ENCODE peak calls at places on chromosomes 16 and 17, in eight cellular contexts. One of them, this sample, is unnamed.

GRCh38 chr17:40331743-40332641 is 23.0 kb downstream of the RARA start:
- DNase-seq in GM23248: peak; percentile 64
- DNase-seq in K562: peak; percentile 32
- DNase-seq in IMR-90: no peak
- DNase-seq in trophoblast cell: no peak
- DNase-seq in fibroblast of lung: peak; percentile 69
- DNase-seq in mesendoderm: no peak
- DNase-seq in DND-41: no peak
- DNase-seq in this sample: no peak

GRCh38 chr17:35890774-35891155 is 10.6 kb upstream of the CCL5 start:
- DNase-seq in GM23248: no peak
- DNase-seq in K562: no peak
- DNase-seq in IMR-90: no peak
- DNase-seq in trophoblast cell: no peak
- DNase-seq in fibroblast of lung: no peak
- DNase-seq in mesendoderm: peak; percentile 27
- DNase-seq in DND-41: peak; percentile 55
- DNase-seq in this sample: peak; percentile 7

GRCh38 chr16:30867747-30868146 is 26.1 kb downstream of the BCL7C start:
- DNase-seq in GM23248: peak; percentile 50
- DNase-seq in K562: no peak
- DNase-seq in IMR-90: no peak
- DNase-seq in trophoblast cell: no peak
- DNase-seq in fibroblast of lung: no peak
- DNase-seq in mesendoderm: peak; percentile 36
- DNase-seq in DND-41: no peak
- DNase-seq in this sample: no peak

GRCh38 chr16:88939814-88940195 is 37.2 kb downstream of the CBFA2T3 start:
- DNase-seq in GM23248: no peak
- DNase-seq in K562: no peak
- DNase-seq in IMR-90: no peak
- DNase-seq in trophoblast cell: no peak
- DNase-seq in fibroblast of lung: no peak
- DNase-seq in mesendoderm: no peak
- DNase-seq in DND-41: no peak
- DNase-seq in this sample: no peak

GRCh38 chr16:5003211-5003610 is 30.5 kb downstream of the NAGPA start:
- DNase-seq in GM23248: no peak
- DNase-seq in K562: no peak
- DNase-seq in IMR-90: no peak
- DNase-seq in trophoblast cell: no peak
- DNase-seq in fibroblast of lung: no peak
- DNase-seq in mesendoderm: no peak
- DNase-seq in DND-41: no peak
- DNase-seq in this sample: no peak

GRCh38 chr16:6190756-6191155 is 1093.2 kb upstream of the EEF2KMT start:
- DNase-seq in GM23248: no peak
- DNase-seq in K562: no peak
- DNase-seq in IMR-90: no peak
- DNase-seq in trophoblast cell: no peak
- DNase-seq in fibroblast of lung: no peak
- DNase-seq in mesendoderm: no peak
- DNase-seq in DND-41: no peak
- DNase-seq in this sample: no peak

GRCh38 chr17:46154151-46154816 is 38.9 kb downstream of the KANSL1 start:
- DNase-seq in GM23248: peak; percentile 56
- DNase-seq in K562: no peak
- DNase-seq in IMR-90: peak; percentile 38
- DNase-seq in trophoblast cell: no peak
- DNase-seq in fibroblast of lung: peak; percentile 70
- DNase-seq in mesendoderm: no peak
- DNase-seq in DND-41: peak; percentile 54
- DNase-seq in this sample: no peak

GRCh38 chr17:49482144-49482817 is 12.8 kb upstream of the NGFR start:
- DNase-seq in GM23248: peak; percentile 61
- DNase-seq in K562: peak; percentile 38
- DNase-seq in IMR-90: peak; percentile 16
- DNase-seq in trophoblast cell: no peak
- DNase-seq in fibroblast of lung: no peak
- DNase-seq in mesendoderm: no peak
- DNase-seq in DND-41: no peak
- DNase-seq in this sample: no peak

GRCh38 chr17:7191571-7192270 is 12.6 kb upstream of the ASGR1 start:
- DNase-seq in GM23248: peak; percentile 62
- DNase-seq in K562: peak; percentile 37
- DNase-seq in IMR-90: peak; percentile 31
- DNase-seq in trophoblast cell: peak; percentile 37
- DNase-seq in fibroblast of lung: peak; percentile 21
- DNase-seq in mesendoderm: peak; percentile 79
- DNase-seq in DND-41: peak; percentile 66
- DNase-seq in this sample: peak; percentile 86

GRCh38 chr17:66964930-66965800 is 658 bp downstream of the CACNG4 start:
- DNase-seq in GM23248: no peak
- DNase-seq in K562: peak; percentile 33
- DNase-seq in IMR-90: no peak
- DNase-seq in trophoblast cell: no peak
- DNase-seq in fibroblast of lung: no peak
- DNase-seq in mesendoderm: peak; percentile 80
- DNase-seq in DND-41: no peak
- DNase-seq in this sample: peak; percentile 74

GRCh38 chr16:66915041-66915440 is 3.6 kb downstream of the CDH16 start:
- DNase-seq in GM23248: no peak
- DNase-seq in K562: no peak
- DNase-seq in IMR-90: no peak
- DNase-seq in trophoblast cell: no peak
- DNase-seq in fibroblast of lung: no peak
- DNase-seq in mesendoderm: no peak
- DNase-seq in DND-41: no peak
- DNase-seq in this sample: no peak

GRCh38 chr16:30756781-30757100 is 5.1 kb downstream of the CFAP119 start:
- DNase-seq in GM23248: no peak
- DNase-seq in K562: no peak
- DNase-seq in IMR-90: no peak
- DNase-seq in trophoblast cell: no peak
- DNase-seq in fibroblast of lung: no peak
- DNase-seq in mesendoderm: no peak
- DNase-seq in DND-41: no peak
- DNase-seq in this sample: no peak

GRCh38 chr17:72338304-72338703 is 217.5 kb downstream of the SOX9 start:
- DNase-seq in GM23248: no peak
- DNase-seq in K562: no peak
- DNase-seq in IMR-90: no peak
- DNase-seq in trophoblast cell: no peak
- DNase-seq in fibroblast of lung: peak; percentile 33
- DNase-seq in mesendoderm: no peak
- DNase-seq in DND-41: no peak
- DNase-seq in this sample: no peak

DNA sequence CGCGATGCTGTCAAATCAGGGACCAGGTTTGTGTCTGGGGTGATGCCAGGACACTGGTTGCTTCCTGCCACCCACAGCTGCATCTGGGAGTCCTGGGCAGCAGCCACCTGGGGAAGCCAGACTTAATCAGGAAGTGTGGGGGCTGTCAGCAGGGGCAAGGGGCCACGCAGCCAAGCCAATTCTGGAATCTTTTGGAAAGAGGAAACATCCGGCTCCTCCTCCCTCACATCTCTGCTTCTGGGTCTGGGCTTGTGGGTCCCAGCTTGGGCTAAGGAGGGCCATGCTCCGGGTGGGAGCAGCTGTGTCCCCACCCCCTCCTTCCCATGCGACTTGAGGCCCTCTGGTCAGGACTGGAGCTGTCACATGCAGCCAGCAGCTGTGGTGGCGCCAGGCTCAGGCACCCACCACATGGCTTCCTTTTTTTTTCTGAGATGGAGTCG is 37.0 kb upstream of the CCDC182 start:
- DNase-seq in GM23248: no peak
- DNase-seq in K562: no peak
- DNase-seq in IMR-90: no peak
- DNase-seq in trophoblast cell: no peak
- DNase-seq in fibroblast of lung: no peak
- DNase-seq in mesendoderm: peak; percentile 23
- DNase-seq in DND-41: peak; percentile 86
- DNase-seq in this sample: peak; percentile 20
- H3K4me3 ChIP-seq in GM23248: no peak overlapping the region
- H3K4me3 ChIP-seq in K562: no peak overlapping the region
- H3K4me3 ChIP-seq in IMR-90: no peak overlapping the region
- H3K4me3 ChIP-seq in trophoblast cell: no peak overlapping the region
- H3K4me3 ChIP-seq in fibroblast of lung: no peak overlapping the region
- H3K4me3 ChIP-seq in mesendoderm: no peak overlapping the region
- H3K4me3 ChIP-seq in DND-41: peak overlapping the region; percentile 39
- H3K4me3 ChIP-seq in this sample: no peak overlapping the region

GRCh38 chr17:77722366-77722765 is 236.1 kb upstream of the TNRC6C start:
- DNase-seq in GM23248: no peak
- DNase-seq in K562: no peak
- DNase-seq in IMR-90: no peak
- DNase-seq in trophoblast cell: no peak
- DNase-seq in fibroblast of lung: no peak
- DNase-seq in mesendoderm: no peak
- DNase-seq in DND-41: no peak
- DNase-seq in this sample: no peak

GRCh38 chr17:77723909-77724875 is 234.3 kb upstream of the TNRC6C start:
- DNase-seq in GM23248: no peak
- DNase-seq in K562: no peak
- DNase-seq in IMR-90: no peak
- DNase-seq in trophoblast cell: no peak
- DNase-seq in fibroblast of lung: no peak
- DNase-seq in mesendoderm: no peak
- DNase-seq in DND-41: no peak
- DNase-seq in this sample: no peak

GRCh38 chr17:77721823-77722160 is 236.7 kb upstream of the TNRC6C start:
- DNase-seq in GM23248: no peak
- DNase-seq in K562: no peak
- DNase-seq in IMR-90: no peak
- DNase-seq in trophoblast cell: no peak
- DNase-seq in fibroblast of lung: no peak
- DNase-seq in mesendoderm: no peak
- DNase-seq in DND-41: no peak
- DNase-seq in this sample: no peak

GRCh38 chr17:77724876-77725615 is 233.5 kb upstream of the TNRC6C start:
- DNase-seq in GM23248: no peak
- DNase-seq in K562: no peak
- DNase-seq in IMR-90: no peak
- DNase-seq in trophoblast cell: no peak
- DNase-seq in fibroblast of lung: no peak
- DNase-seq in mesendoderm: no peak
- DNase-seq in DND-41: peak; percentile 16
- DNase-seq in this sample: no peak

DNA sequence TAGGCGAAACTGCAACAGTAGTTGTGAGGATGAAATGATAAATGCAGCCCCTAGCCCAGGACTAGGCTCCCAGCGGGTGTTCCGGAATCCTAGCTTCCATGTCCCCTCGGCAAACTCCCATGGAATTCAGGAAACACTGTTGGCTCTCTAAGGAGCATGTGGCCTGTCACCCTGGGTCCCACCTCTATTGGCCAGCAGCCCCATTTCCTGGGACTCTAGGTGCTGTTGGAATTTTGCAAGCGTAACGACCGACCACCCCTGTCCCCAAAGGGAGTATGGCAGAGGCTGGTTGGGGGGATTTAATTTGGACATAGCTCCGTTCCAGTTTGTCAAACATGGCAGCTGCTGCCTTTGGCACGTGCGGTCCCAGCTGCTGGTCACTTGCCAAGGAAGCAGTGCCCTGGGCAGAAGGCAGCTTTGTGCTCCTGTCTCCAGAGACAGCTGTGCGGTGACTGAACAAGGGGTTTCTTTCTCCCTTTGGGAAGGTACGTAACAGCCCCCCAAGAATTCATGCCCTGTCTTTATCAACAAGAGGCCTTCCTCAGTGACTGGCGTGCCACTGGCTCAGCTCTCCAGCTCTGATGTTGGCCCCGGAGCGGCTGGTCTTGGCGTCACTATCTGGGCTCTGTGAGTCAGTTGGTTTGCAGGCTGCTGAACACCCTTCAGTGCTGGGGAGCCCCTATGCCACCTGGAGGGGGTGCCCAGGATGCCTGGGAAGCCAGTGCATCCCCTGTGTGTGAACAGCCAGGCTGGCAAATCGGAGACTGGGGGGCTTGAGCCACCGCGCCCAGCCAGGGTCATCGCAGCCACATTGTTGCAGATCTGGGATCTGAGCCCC is 235.2 kb upstream of the TNRC6C start:
- DNase-seq in GM23248: no peak
- DNase-seq in K562: no peak
- DNase-seq in IMR-90: no peak
- DNase-seq in trophoblast cell: no peak
- DNase-seq in fibroblast of lung: no peak
- DNase-seq in mesendoderm: no peak
- DNase-seq in DND-41: no peak
- DNase-seq in this sample: no peak
- H3K27me3 ChIP-seq in GM23248: peaks cover 28% of the 10 kb centered on the region
- H3K27me3 ChIP-seq in K562: peaks cover 27% of the 10 kb centered on the region
- H3K27me3 ChIP-seq in IMR-90: peaks cover 18% of the 10 kb centered on the region
- H3K27me3 ChIP-seq in trophoblast cell: no peaks in the 10 kb centered on the region
- H3K27me3 ChIP-seq in fibroblast of lung: no peaks in the 10 kb centered on the region
- H3K27me3 ChIP-seq in mesendoderm: no peaks in the 10 kb centered on the region
- H3K27me3 ChIP-seq in DND-41: no peaks in the 10 kb centered on the region
- H3K27me3 ChIP-seq in this sample: no peaks in the 10 kb centered on the region

DNA sequence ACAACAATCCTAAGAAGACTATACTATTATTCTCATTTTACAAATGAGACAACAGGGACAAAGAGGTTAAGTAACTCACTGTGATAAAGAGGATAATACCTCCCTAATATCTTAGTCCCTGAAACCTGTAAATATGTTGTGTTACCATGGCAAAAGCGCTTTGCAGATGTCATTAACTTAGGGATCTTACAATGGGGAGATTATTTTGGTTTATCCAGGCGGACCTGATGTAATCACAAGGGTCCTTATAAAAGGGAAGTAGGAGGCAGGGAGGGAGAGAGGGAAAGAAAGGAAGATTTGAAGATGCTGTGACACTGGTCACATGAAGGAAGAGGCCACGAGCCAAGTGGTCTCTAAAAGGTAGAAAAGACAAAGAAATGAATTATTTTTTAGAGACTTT is 164.7 kb downstream of the CNTNAP4 start:
- DNase-seq in GM23248: no peak
- DNase-seq in K562: no peak
- DNase-seq in IMR-90: no peak
- DNase-seq in trophoblast cell: no peak
- DNase-seq in fibroblast of lung: no peak
- DNase-seq in mesendoderm: peak; percentile 16
- DNase-seq in DND-41: no peak
- DNase-seq in this sample: peak; percentile 50
- H3K9ac ChIP-seq in GM23248: no peak overlapping the region
- H3K9ac ChIP-seq in K562: no peak overlapping the region
- H3K9ac ChIP-seq in IMR-90: no peak overlapping the region
- H3K9ac ChIP-seq in trophoblast cell: no peak overlapping the region
- H3K9ac ChIP-seq in fibroblast of lung: no peak overlapping the region
- H3K9ac ChIP-seq in mesendoderm: no peak overlapping the region
- H3K9ac ChIP-seq in DND-41: no peak overlapping the region
- H3K9ac ChIP-seq in this sample: no peak overlapping the region

DNA sequence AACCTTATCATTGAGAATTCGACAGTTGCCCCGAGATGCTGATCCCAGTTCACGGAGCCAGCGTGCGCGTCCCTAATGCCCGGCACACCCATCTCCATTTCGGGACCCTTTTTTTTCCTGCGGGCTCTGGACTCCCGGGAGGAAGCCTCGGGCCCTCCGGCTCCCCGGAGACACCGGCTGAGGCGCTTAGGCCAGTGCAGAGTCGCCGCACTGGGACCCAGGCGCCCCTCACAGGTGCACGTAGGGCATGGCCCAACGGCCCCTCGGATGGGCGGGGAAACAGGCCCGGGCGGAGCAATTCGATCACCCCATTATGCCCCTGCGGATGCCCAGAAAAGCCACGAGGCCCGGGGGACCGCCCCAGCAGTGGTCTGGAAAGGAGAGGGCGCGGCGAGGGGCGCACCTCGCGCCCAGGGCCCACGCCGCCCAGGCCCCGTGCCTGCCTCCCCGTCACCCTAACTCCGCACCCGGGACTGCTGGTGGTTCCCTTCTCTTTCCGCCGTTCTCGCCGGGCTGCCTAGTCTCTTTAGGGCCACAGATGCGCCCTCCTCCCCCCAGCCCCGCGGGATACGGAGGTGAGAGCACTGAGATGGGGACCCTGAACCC is 18.5 kb upstream of the ZFHX3 start:
- DNase-seq in GM23248: no peak
- DNase-seq in K562: no peak
- DNase-seq in IMR-90: no peak
- DNase-seq in trophoblast cell: no peak
- DNase-seq in fibroblast of lung: no peak
- DNase-seq in mesendoderm: no peak
- DNase-seq in DND-41: no peak
- DNase-seq in this sample: peak; percentile 65
- H3K4me3 ChIP-seq in GM23248: peak overlapping the region; percentile 15
- H3K4me3 ChIP-seq in K562: no peak overlapping the region
- H3K4me3 ChIP-seq in IMR-90: no peak overlapping the region
- H3K4me3 ChIP-seq in trophoblast cell: no peak overlapping the region
- H3K4me3 ChIP-seq in fibroblast of lung: no peak overlapping the region
- H3K4me3 ChIP-seq in mesendoderm: no peak overlapping the region
- H3K4me3 ChIP-seq in DND-41: no peak overlapping the region
- H3K4me3 ChIP-seq in this sample: peak overlapping the region; percentile 42